ENCODE peak calls at places on chromosome 2, in five cellular contexts. W is choroid plexus epithelial cell, P is AG04449, T is skeletal muscle cell, K is M059J. B is an unnamed sample.

GRCh38 chr2:32798841-32799240 is 147.9 kb upstream of the LTBP1 start:
- DNase-seq in P (peak; percentile 29), W (no peak), K (no peak), T (no peak), B (no peak)

GRCh38 chr2:234463626-234464290 is 33.1 kb downstream of the ARL4C start:
- DNase-seq in P (no peak), W (no peak), T (no peak), K (peak; percentile 88), B (no peak)

GRCh38 chr2:72325592-72326422 is 178.1 kb upstream of the CYP26B1 start:
- DNase-seq in W (peak; percentile 31), T (no peak), K (peak; percentile 8), P (no peak), B (peak; percentile 17)

GRCh38 chr2:2648094-2648493 is 317.0 kb upstream of the MYT1L start:
- DNase-seq in W (no peak), P (no peak), T (no peak), K (no peak), B (no peak)

GRCh38 chr2:70132244-70133126 is 45.2 kb downstream of the PCBP1 start:
- DNase-seq in K (peak; percentile 71), P (no peak), W (peak; percentile 85), T (no peak), B (peak; percentile 62)

GRCh38 chr2:61471905-61472805 is 1.3 kb upstream of the USP34 start:
- DNase-seq in P (no peak), T (no peak), W (peak; percentile 45), K (peak; percentile 48), B (peak; percentile 40)

GRCh38 chr2:128602699-128603101 is 284.0 kb upstream of the HS6ST1 start:
- DNase-seq in K (no peak), P (no peak), T (no peak), W (no peak), B (no peak)

GRCh38 chr2:174300114-174300513 is 34.6 kb upstream of the SP9 start:
- DNase-seq in T (peak; percentile 4), W (peak; percentile 13), P (peak; percentile 28), K (no peak), B (no peak)

GRCh38 chr2:64143154-64144056 is 815 bp downstream of the PELI1 start:
- DNase-seq in P (no peak), W (peak; percentile 52), K (peak; percentile 34), T (no peak), B (peak; percentile 43)

GRCh38 chr2:176582990-176583481 is 313.8 kb downstream of the MTX2 start:
- DNase-seq in W (peak; percentile 96), K (peak; percentile 96), P (peak; percentile 82), T (peak; percentile 85), B (peak; percentile 91)

GRCh38 chr2:126399001-126399400 is 257.0 kb upstream of the GYPC start:
- DNase-seq in T (no peak), K (no peak), P (no peak), W (no peak), B (no peak)

GRCh38 chr2:939936-940620 is 10.6 kb upstream of the SNTG2 start:
- DNase-seq in W (peak; percentile 56), P (peak; percentile 68), K (no peak), T (peak; percentile 65), B (no peak)

GRCh38 chr2:226797289-226797988 is 2.2 kb downstream of the IRS1 start:
- DNase-seq in W (peak; percentile 12), K (no peak), P (no peak), T (no peak), B (no peak)

GRCh38 chr2:37656512-37657423 is 14.7 kb downstream of the CDC42EP3 start:
- DNase-seq in K (peak; percentile 46), P (no peak), T (no peak), W (no peak), B (no peak)

GRCh38 chr2:105858868-105859693 is 114.4 kb downstream of the NCK2 start:
- DNase-seq in T (no peak), W (no peak), P (no peak), K (no peak), B (no peak)

GRCh38 chr2:155235710-155236109 is 537.2 kb downstream of the KCNJ3 start:
- DNase-seq in W (no peak), K (no peak), P (no peak), T (no peak), B (no peak)

GRCh38 chr2:33184026-33184425 is 237.3 kb downstream of the LTBP1 start:
- DNase-seq in T (no peak), K (no peak), P (no peak), W (no peak), B (no peak)